ENCODE peak calls at places on chromosomes 3 and 15, in six cellular contexts. T is mucosa of descending colon, V is neuronal stem cell, Z is Peyer's patch, D is left ventricle myocardium inferior, P is uterus. Y is an unnamed sample.

GRCh38 chr3:135261916-135262315 is 466.9 kb downstream of the EPHB1 start:
- DNase-seq in T (no peak), V (no peak), Z (no peak), D (no peak), P (no peak), Y (no peak)

GRCh38 chr15:66923438-66923881 is 141.9 kb upstream of the SMAD3 start:
- DNase-seq in T (peak; percentile 62), V (peak; percentile 31), Z (no peak), D (no peak), P (no peak), Y (no peak)

GRCh38 chr15:73930790-73931281 is 4.6 kb downstream of the LOXL1 start:
- DNase-seq in T (no peak), V (no peak), Z (peak; percentile 43), D (no peak), P (peak; percentile 32), Y (peak; percentile 91)

GRCh38 chr3:134366221-134366927 is 7.9 kb downstream of the AMOTL2 start:
- DNase-seq in T (no peak), V (no peak), Z (peak; percentile 42), D (no peak), P (no peak), Y (peak; percentile 75)

GRCh38 chr3:55524565-55525244 is 37.6 kb upstream of the WNT5A start:
- DNase-seq in T (no peak), V (no peak), Z (no peak), D (no peak), P (no peak), Y (no peak)

GRCh38 chr3:41075958-41076357 is 123.3 kb upstream of the CTNNB1 start:
- DNase-seq in T (peak; percentile 3), V (no peak), Z (peak; percentile 68), D (peak; percentile 37), P (peak; percentile 61), Y (peak; percentile 53)

GRCh38 chr3:45593708-45594601 is 596 bp upstream of the LIMD1 start:
- DNase-seq in T (peak; percentile 75), V (peak; percentile 62), Z (peak; percentile 83), D (peak; percentile 81), P (peak; percentile 73), Y (peak; percentile 85)

GRCh38 chr3:184717608-184717995 is 5.7 kb upstream of the MAGEF1 start:
- DNase-seq in T (no peak), V (no peak), Z (no peak), D (no peak), P (no peak), Y (no peak)

GRCh38 chr15:44153352-44153751 is 41.7 kb downstream of the FRMD5 start:
- DNase-seq in T (no peak), V (no peak), Z (no peak), D (no peak), P (no peak), Y (no peak)

GRCh38 chr3:14450506-14450905 is 48.1 kb downstream of the SLC6A6 start:
- DNase-seq in T (no peak), V (no peak), Z (no peak), D (no peak), P (no peak), Y (no peak)

GRCh38 chr15:62578548-62578947 is 413.5 kb upstream of the C2CD4B start:
- DNase-seq in T (peak; percentile 62), V (no peak), Z (peak; percentile 75), D (no peak), P (no peak), Y (no peak)

GRCh38 chr3:46361408-46362283 is 7.7 kb downstream of the CCR2 start:
- DNase-seq in T (no peak), V (no peak), Z (no peak), D (no peak), P (no peak), Y (peak; percentile 66)

GRCh38 chr15:48202068-48202467 is 4.0 kb upstream of the SLC12A1 start:
- DNase-seq in T (no peak), V (no peak), Z (no peak), D (no peak), P (no peak), Y (no peak)

GRCh38 chr3:50089603-50089945 is 855 bp downstream of the RBM5 start:
- DNase-seq in T (peak; percentile 31), V (no peak), Z (no peak), D (no peak), P (no peak), Y (no peak)

GRCh38 chr3:163368168-163368567 is 1710.1 kb downstream of the SI start:
- DNase-seq in T (no peak), V (no peak), Z (no peak), D (no peak), P (no peak), Y (no peak)

GRCh38 chr3:151169262-151169661 is 33.8 kb downstream of the GPR171 start:
- DNase-seq in T (no peak), V (no peak), Z (no peak), D (no peak), P (no peak), Y (peak; percentile 51)

DNA sequence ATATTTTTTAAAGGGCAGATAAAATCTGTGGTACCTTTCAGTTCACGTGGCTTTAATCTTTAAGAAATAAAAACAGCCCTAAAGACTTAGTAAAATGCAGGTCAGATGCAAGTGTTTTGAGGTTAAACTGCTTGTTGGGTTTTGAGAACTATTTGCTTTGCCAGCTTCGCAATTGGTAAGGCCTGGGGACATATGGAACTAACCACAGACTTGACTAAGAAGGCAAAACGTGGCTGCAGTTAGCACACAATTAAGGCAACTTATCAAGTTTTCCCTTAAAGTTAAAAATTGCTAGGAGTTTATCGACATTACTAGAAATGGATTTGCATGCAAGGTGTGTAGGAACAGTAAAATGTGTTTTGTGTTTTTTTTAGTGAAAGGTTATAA is 206.9 kb downstream of the ZNF385D start:
- DNase-seq in T (no peak), V (no peak), Z (no peak), D (no peak), P (no peak), Y (no peak)
- H3K4me3 ChIP-seq in T (no peak overlapping the region), V (no peak overlapping the region), Z (no peak overlapping the region), D (no peak overlapping the region), P (no peak overlapping the region), Y (no peak overlapping the region)

GRCh38 chr3:48426944-48427629 is 2.8 kb downstream of the PLXNB1 start:
- DNase-seq in T (no peak), V (no peak), Z (peak; percentile 43), D (no peak), P (no peak), Y (no peak)
- H3K4me1 ChIP-seq in T (peaks cover 28% of the 10 kb centered on the region), V (peaks cover 32% of the 10 kb centered on the region), Z (peaks cover 46% of the 10 kb centered on the region), D (peaks cover 82% of the 10 kb centered on the region), P (peaks cover 24% of the 10 kb centered on the region), Y (no peaks in the 10 kb centered on the region)

GRCh38 chr15:89621547-89621946 is 33.7 kb downstream of the KIF7 start:
- DNase-seq in T (no peak), V (no peak), Z (no peak), D (no peak), P (no peak), Y (no peak)
- H3K36me3 ChIP-seq in T (no peaks in the 10 kb centered on the region), V (peaks cover 56% of the 10 kb centered on the region), Z (no peaks in the 10 kb centered on the region), D (no peaks in the 10 kb centered on the region), P (no peaks in the 10 kb centered on the region), Y (no peaks in the 10 kb centered on the region)

GRCh38 chr3:114455432-114455831 is 161.6 kb downstream of the TIGIT start:
- DNase-seq in T (no peak), V (no peak), Z (no peak), D (no peak), P (no peak), Y (no peak)
- H3K4me3 ChIP-seq in T (no peak overlapping the region), V (no peak overlapping the region), Z (no peak overlapping the region), D (peak overlapping the region; percentile 64), P (peak overlapping the region; percentile 48), Y (peak overlapping the region; percentile 99)

DNA sequence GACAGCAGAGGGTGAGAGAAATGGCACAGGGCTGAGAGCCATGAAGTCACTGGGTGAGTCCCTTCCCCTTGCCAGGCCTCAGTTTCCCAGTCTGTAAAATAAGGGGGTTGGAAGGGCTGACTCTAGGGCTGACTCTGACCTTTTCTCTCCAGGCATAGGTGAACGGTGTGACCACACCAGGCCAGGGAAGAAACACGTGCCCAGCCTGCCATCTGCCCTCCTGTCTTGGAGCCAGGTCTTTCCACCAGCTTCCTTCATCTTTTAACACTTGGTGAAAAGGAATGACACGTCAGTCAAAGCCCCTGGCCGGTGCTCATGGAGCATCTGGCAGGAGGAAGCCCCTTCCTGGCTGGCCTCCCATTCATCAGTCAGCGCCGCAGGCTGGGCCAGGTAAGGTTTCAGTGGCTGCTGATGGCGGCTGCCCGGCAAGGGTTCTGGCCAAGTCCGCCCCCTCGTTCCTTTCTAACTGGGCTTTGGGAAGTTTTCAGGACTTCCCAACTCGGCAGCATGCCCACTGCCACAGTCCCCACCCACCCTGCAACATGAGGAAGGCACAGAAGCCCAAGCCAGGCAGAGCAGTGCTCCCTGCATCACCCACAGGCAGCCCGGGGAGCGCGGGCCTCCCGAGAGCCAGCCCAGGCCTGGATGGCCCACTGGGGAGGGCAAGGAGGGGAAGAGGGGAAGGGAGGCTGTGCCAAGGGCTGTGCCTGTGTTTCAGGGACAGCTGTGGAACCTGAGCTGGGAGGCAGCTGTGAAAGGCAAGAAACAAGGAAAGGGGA is 74.2 kb downstream of the CPN2 start:
- DNase-seq in T (no peak), V (no peak), Z (no peak), D (peak; percentile 56), P (peak; percentile 73), Y (peak; percentile 90)
- H3K4me1 ChIP-seq in T (no peaks in the 10 kb centered on the region), V (peaks cover 30% of the 10 kb centered on the region), Z (peaks cover 17% of the 10 kb centered on the region), D (peaks cover 45% of the 10 kb centered on the region), P (peaks cover 21% of the 10 kb centered on the region), Y (peaks cover 6% of the 10 kb centered on the region)

DNA sequence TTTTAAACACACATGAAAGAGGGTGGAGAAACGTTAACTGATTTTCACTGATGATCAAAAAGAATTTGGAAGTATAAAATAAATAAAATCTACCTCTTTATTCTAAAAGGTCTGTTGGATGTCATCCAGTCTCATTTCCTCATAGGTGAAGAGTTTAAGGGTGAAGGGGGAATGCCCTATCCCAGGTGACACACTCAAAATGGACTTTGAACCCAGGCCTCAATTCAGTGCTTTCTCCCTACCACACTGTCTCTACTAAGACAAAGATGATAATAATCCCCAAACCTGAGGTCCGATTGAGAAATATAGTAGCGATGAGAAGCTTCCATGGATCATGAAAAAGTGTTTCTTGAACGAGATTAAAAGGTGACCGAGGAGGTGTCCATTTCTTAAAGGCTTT is 5.1 kb upstream of the EFCAB12 start:
- DNase-seq in T (no peak), V (no peak), Z (no peak), D (no peak), P (no peak), Y (no peak)
- H3K36me3 ChIP-seq in T (peaks cover 8% of the 10 kb centered on the region), V (peaks cover 22% of the 10 kb centered on the region), Z (no peaks in the 10 kb centered on the region), D (peaks cover 82% of the 10 kb centered on the region), P (no peaks in the 10 kb centered on the region), Y (peaks cover 9% of the 10 kb centered on the region)

GRCh38 chr3:16439848-16440708 is 73.4 kb downstream of the RFTN1 start:
- DNase-seq in T (no peak), V (no peak), Z (no peak), D (no peak), P (no peak), Y (no peak)
- H3K4me3 ChIP-seq in T (no peak overlapping the region), V (no peak overlapping the region), Z (no peak overlapping the region), D (no peak overlapping the region), P (no peak overlapping the region), Y (no peak overlapping the region)

GRCh38 chr3:77605308-77605707 is 565.4 kb downstream of the ROBO2 start:
- DNase-seq in T (no peak), V (no peak), Z (no peak), D (no peak), P (no peak), Y (no peak)

GRCh38 chr3:77605865-77606264 is 566.0 kb downstream of the ROBO2 start:
- DNase-seq in T (no peak), V (no peak), Z (no peak), D (no peak), P (no peak), Y (no peak)

GRCh38 chr3:77601853-77602440 is 562.0 kb downstream of the ROBO2 start:
- DNase-seq in T (no peak), V (no peak), Z (no peak), D (no peak), P (no peak), Y (no peak)

GRCh38 chr3:77602722-77603121 is 562.8 kb downstream of the ROBO2 start:
- DNase-seq in T (no peak), V (no peak), Z (no peak), D (no peak), P (no peak), Y (no peak)

GRCh38 chr3:77599948-77600347 is 560.0 kb downstream of the ROBO2 start:
- DNase-seq in T (no peak), V (no peak), Z (no peak), D (no peak), P (no peak), Y (no peak)
- H3K4me1 ChIP-seq in T (no peaks in the 10 kb centered on the region), V (no peaks in the 10 kb centered on the region), Z (no peaks in the 10 kb centered on the region), D (no peaks in the 10 kb centered on the region), P (no peaks in the 10 kb centered on the region), Y (no peaks in the 10 kb centered on the region)

Y was measured in aorta.